ENCODE peak calls at places on chromosome 18, in six cellular contexts. One of them, this sample, is unnamed.
A peak's percentile ranks its signal among the peaks of the same experiment; 100 is the strongest.

GRCh38 chr18:57913686-57914085 is 110.6 kb upstream of the ATP8B1 start:
- DNase-seq in upper lobe of right lung: no peak
- DNase-seq in AG04450: no peak
- DNase-seq in right atrium auricular region: no peak
- DNase-seq in mammary epithelial cell: no peak
- DNase-seq in lung: no peak
- DNase-seq in this sample: no peak

GRCh38 chr18:79642626-79643025 is 37.0 kb upstream of the CTDP1 start:
- DNase-seq in upper lobe of right lung: no peak
- DNase-seq in AG04450: no peak
- DNase-seq in lung: no peak
- DNase-seq in mammary epithelial cell: peak; percentile 17
- DNase-seq in right atrium auricular region: no peak
- DNase-seq in this sample: no peak

GRCh38 chr18:79476031-79476917 is 80.5 kb downstream of the NFATC1 start:
- DNase-seq in right atrium auricular region: no peak
- DNase-seq in upper lobe of right lung: no peak
- DNase-seq in AG04450: no peak
- DNase-seq in lung: no peak
- DNase-seq in mammary epithelial cell: peak; percentile 10
- DNase-seq in this sample: no peak

GRCh38 chr18:58176915-58177717 is 133.1 kb downstream of the NEDD4L start:
- DNase-seq in lung: no peak
- DNase-seq in upper lobe of right lung: no peak
- DNase-seq in AG04450: peak; percentile 81
- DNase-seq in right atrium auricular region: peak; percentile 54
- DNase-seq in mammary epithelial cell: peak; percentile 81
- DNase-seq in this sample: no peak

GRCh38 chr18:292271-292670 is 24.4 kb upstream of the THOC1 start:
- DNase-seq in AG04450: no peak
- DNase-seq in upper lobe of right lung: no peak
- DNase-seq in mammary epithelial cell: no peak
- DNase-seq in right atrium auricular region: no peak
- DNase-seq in lung: no peak
- DNase-seq in this sample: no peak

GRCh38 chr18:9001209-9001608 is 101.3 kb upstream of the NDUFV2 start:
- DNase-seq in AG04450: peak; percentile 52
- DNase-seq in mammary epithelial cell: no peak
- DNase-seq in lung: no peak
- DNase-seq in right atrium auricular region: no peak
- DNase-seq in upper lobe of right lung: no peak
- DNase-seq in this sample: no peak

GRCh38 chr18:23043803-23044376 is 91.4 kb upstream of the CABLES1 start:
- DNase-seq in lung: no peak
- DNase-seq in mammary epithelial cell: no peak
- DNase-seq in right atrium auricular region: no peak
- DNase-seq in AG04450: no peak
- DNase-seq in upper lobe of right lung: no peak
- DNase-seq in this sample: no peak

GRCh38 chr18:55477537-55478300 is 110.3 kb downstream of the TCF4 start:
- DNase-seq in lung: no peak
- DNase-seq in AG04450: no peak
- DNase-seq in right atrium auricular region: peak; percentile 72
- DNase-seq in mammary epithelial cell: peak; percentile 65
- DNase-seq in upper lobe of right lung: no peak
- DNase-seq in this sample: no peak

GRCh38 chr18:50819027-50819726 is 639 bp downstream of the MRO start:
- DNase-seq in right atrium auricular region: no peak
- DNase-seq in upper lobe of right lung: peak; percentile 71
- DNase-seq in lung: peak; percentile 30
- DNase-seq in mammary epithelial cell: peak; percentile 16
- DNase-seq in AG04450: no peak
- DNase-seq in this sample: peak; percentile 60
- H3K4me3 ChIP-seq in right atrium auricular region: peak overlapping the region; percentile 43
- H3K4me3 ChIP-seq in upper lobe of right lung: peak overlapping the region; percentile 40
- H3K4me3 ChIP-seq in lung: no peak overlapping the region
- H3K4me3 ChIP-seq in mammary epithelial cell: peak overlapping the region; percentile 45
- H3K4me3 ChIP-seq in AG04450: peak overlapping the region; percentile 54
- H3K4me3 ChIP-seq in this sample: peak overlapping the region; percentile 12

GRCh38 chr18:11113046-11113548 is 36.3 kb downstream of the PIEZO2 start:
- DNase-seq in lung: no peak
- DNase-seq in upper lobe of right lung: no peak
- DNase-seq in mammary epithelial cell: no peak
- DNase-seq in AG04450: no peak
- DNase-seq in right atrium auricular region: no peak
- DNase-seq in this sample: no peak

GRCh38 chr18:11115268-11115667 is 34.1 kb downstream of the PIEZO2 start:
- DNase-seq in lung: no peak
- DNase-seq in AG04450: peak; percentile 8
- DNase-seq in upper lobe of right lung: no peak
- DNase-seq in right atrium auricular region: no peak
- DNase-seq in mammary epithelial cell: no peak
- DNase-seq in this sample: no peak

GRCh38 chr18:11118051-11118450 is 31.3 kb downstream of the PIEZO2 start:
- DNase-seq in mammary epithelial cell: no peak
- DNase-seq in lung: no peak
- DNase-seq in upper lobe of right lung: no peak
- DNase-seq in right atrium auricular region: no peak
- DNase-seq in AG04450: no peak
- DNase-seq in this sample: no peak

GRCh38 chr18:11112218-11112750 is 37.1 kb downstream of the PIEZO2 start:
- DNase-seq in mammary epithelial cell: no peak
- DNase-seq in AG04450: peak; percentile 11
- DNase-seq in right atrium auricular region: no peak
- DNase-seq in upper lobe of right lung: no peak
- DNase-seq in lung: no peak
- DNase-seq in this sample: no peak

GRCh38 chr18:11114653-11115052 is 34.7 kb downstream of the PIEZO2 start:
- DNase-seq in lung: no peak
- DNase-seq in AG04450: no peak
- DNase-seq in mammary epithelial cell: no peak
- DNase-seq in right atrium auricular region: no peak
- DNase-seq in upper lobe of right lung: no peak
- DNase-seq in this sample: no peak
- H3K27ac ChIP-seq in lung: no peak overlapping the region
- H3K27ac ChIP-seq in AG04450: no peak overlapping the region
- H3K27ac ChIP-seq in mammary epithelial cell: no peak overlapping the region
- H3K27ac ChIP-seq in right atrium auricular region: no peak overlapping the region
- H3K27ac ChIP-seq in upper lobe of right lung: no peak overlapping the region
- H3K27ac ChIP-seq in this sample: no peak overlapping the region

DNA sequence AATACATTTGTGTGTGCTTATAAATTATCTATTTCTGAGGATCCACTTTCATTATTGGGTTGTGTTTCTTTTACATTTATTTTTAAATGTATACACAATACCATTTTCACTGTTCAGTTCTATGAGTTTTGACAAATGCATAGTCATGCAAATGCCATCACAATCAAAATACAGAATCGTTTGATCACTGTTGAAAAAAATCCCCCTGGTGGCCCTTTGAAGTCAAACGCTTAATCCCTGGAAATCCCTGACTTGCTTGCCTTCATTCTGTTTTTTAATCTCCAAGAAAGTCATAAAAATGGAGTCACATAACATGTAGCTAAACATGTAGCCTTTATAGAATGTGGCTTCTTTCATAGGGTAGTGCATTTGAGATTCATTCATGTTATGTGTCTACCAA is 173.3 kb downstream of the GALR1 start:
- DNase-seq in upper lobe of right lung: no peak
- DNase-seq in lung: no peak
- DNase-seq in right atrium auricular region: no peak
- DNase-seq in AG04450: no peak
- DNase-seq in mammary epithelial cell: no peak
- DNase-seq in this sample: no peak
- TF ChIP-seq CTCF in upper lobe of right lung: no peak
- TF ChIP-seq CTCF in lung: no peak
- TF ChIP-seq CTCF in right atrium auricular region: no peak
- TF ChIP-seq CTCF in AG04450: no peak
- TF ChIP-seq CTCF in mammary epithelial cell: no peak
- TF ChIP-seq CTCF in this sample: no peak

GRCh38 chr18:44758821-44759624 is 78.3 kb downstream of the SETBP1 start:
- DNase-seq in AG04450: no peak
- DNase-seq in lung: no peak
- DNase-seq in upper lobe of right lung: no peak
- DNase-seq in mammary epithelial cell: no peak
- DNase-seq in right atrium auricular region: no peak
- DNase-seq in this sample: no peak
- H3K4me3 ChIP-seq in AG04450: no peak overlapping the region
- H3K4me3 ChIP-seq in lung: no peak overlapping the region
- H3K4me3 ChIP-seq in upper lobe of right lung: no peak overlapping the region
- H3K4me3 ChIP-seq in mammary epithelial cell: no peak overlapping the region
- H3K4me3 ChIP-seq in right atrium auricular region: no peak overlapping the region
- H3K4me3 ChIP-seq in this sample: no peak overlapping the region

GRCh38 chr18:49168970-49169619 is 218.3 kb upstream of the SMAD7 start:
- DNase-seq in right atrium auricular region: no peak
- DNase-seq in lung: peak; percentile 37
- DNase-seq in upper lobe of right lung: no peak
- DNase-seq in AG04450: no peak
- DNase-seq in mammary epithelial cell: no peak
- DNase-seq in this sample: peak; percentile 35
- H3K27ac ChIP-seq in right atrium auricular region: no peak overlapping the region
- H3K27ac ChIP-seq in lung: no peak overlapping the region
- H3K27ac ChIP-seq in upper lobe of right lung: no peak overlapping the region
- H3K27ac ChIP-seq in AG04450: no peak overlapping the region
- H3K27ac ChIP-seq in mammary epithelial cell: no peak overlapping the region
- H3K27ac ChIP-seq in this sample: no peak overlapping the region

GRCh38 chr18:7566587-7567486 is at the start of gene PTPRM:
- DNase-seq in right atrium auricular region: peak; percentile 93
- DNase-seq in mammary epithelial cell: peak; percentile 75
- DNase-seq in AG04450: no peak
- DNase-seq in lung: peak; percentile 86
- DNase-seq in upper lobe of right lung: peak; percentile 94
- DNase-seq in this sample: peak; percentile 65
- TF ChIP-seq CTCF in right atrium auricular region: peak; percentile 37
- TF ChIP-seq CTCF in mammary epithelial cell: peak; percentile 31
- TF ChIP-seq CTCF in AG04450: peak; percentile 29
- TF ChIP-seq CTCF in lung: no peak
- TF ChIP-seq CTCF in upper lobe of right lung: no peak
- TF ChIP-seq CTCF in this sample: no peak

This sample was measured in colonic mucosa.